ENCODE peak calls at places on chromosome 17, in four cellular contexts. A, L, Z and O are unnamed samples.

GRCh38 chr17:6233856-6234255 is 163.7 kb downstream of the WSCD1 start:
- DNase-seq in A (no peak), L (no peak), Z (no peak), O (no peak)

GRCh38 chr17:1153795-1154546 is 25.8 kb downstream of the ABR start:
- DNase-seq in A (no peak), L (no peak), Z (peak; percentile 91), O (no peak)

GRCh38 chr17:7992924-7993323 is 9.5 kb upstream of the GUCY2D start:
- DNase-seq in A (peak; percentile 55), L (no peak), Z (peak; percentile 53), O (no peak)

GRCh38 chr17:43547659-43548256 is 1.6 kb upstream of the ETV4 start:
- DNase-seq in A (no peak), L (no peak), Z (peak; percentile 55), O (no peak)

GRCh38 chr17:75755205-75755901 is 9.6 kb downstream of the GALK1 start:
- DNase-seq in A (peak; percentile 32), L (no peak), Z (peak; percentile 44), O (no peak)

GRCh38 chr17:28878981-28879380 is 18.6 kb downstream of the FLOT2 start:
- DNase-seq in A (no peak), L (peak; percentile 70), Z (peak; percentile 66), O (no peak)

GRCh38 chr17:44786551-44787081 is 27.8 kb downstream of the ADAM11 start:
- DNase-seq in A (no peak), L (no peak), Z (no peak), O (no peak)

GRCh38 chr17:57406131-57406980 is 150.0 kb downstream of the MSI2 start:
- DNase-seq in A (no peak), L (no peak), Z (no peak), O (no peak)

GRCh38 chr17:27748360-27748825 is 51.9 kb downstream of the NOS2 start:
- DNase-seq in A (no peak), L (no peak), Z (no peak), O (no peak)

GRCh38 chr17:68777243-68777855 is 176.2 kb upstream of the FAM20A start:
- DNase-seq in A (peak; percentile 13), L (no peak), Z (peak; percentile 82), O (no peak)

GRCh38 chr17:57927048-57927723 is 28.0 kb downstream of the CUEDC1 start:
- DNase-seq in A (no peak), L (no peak), Z (peak; percentile 54), O (no peak)

GRCh38 chr17:8522577-8522976 is 86.9 kb downstream of the NDEL1 start:
- DNase-seq in A (no peak), L (no peak), Z (no peak), O (no peak)